ENCODE peak calls at places on chromosomes 16 and 17, in six cellular contexts. D is Right ventricle myocardium inferior; Y is GM10248; X is stimulated activated naive CD4-positive, alpha-beta T cell; A is NCI-H2081 treated with DMSO at 0.1 percent for 48 hours; L is activated CD8-positive, alpha-beta T cell treated with anti-CD3 and anti-CD28 coated beads for 36 hours. C is an unnamed sample.

GRCh38 chr16:14509055-14509454 is 121.0 kb downstream of the PARN start:
- DNase-seq in A (no peak), D (no peak), Y (no peak), X (no peak), L (no peak), C (no peak)

GRCh38 chr16:2689968-2690830 is 7.9 kb downstream of the KCTD5 start:
- DNase-seq in Y (no peak), X (no peak), A (no peak), L (no peak), D (peak), C (no peak)

GRCh38 chr16:2425825-2426430 is 3.3 kb upstream of the CCNF start:
- DNase-seq in X (no peak), Y (no peak), L (no peak), A (no peak), D (no peak), C (no peak)

GRCh38 chr17:17093764-17094163 is 51.5 kb downstream of the MPRIP start:
- DNase-seq in A (no peak), L (no peak), D (no peak), Y (no peak), X (no peak), C (no peak)

GRCh38 chr16:50234771-50235556 is 31.4 kb upstream of the ADCY7 start:
- DNase-seq in L (no peak), D (no peak), Y (no peak), A (no peak), X (no peak), C (no peak)

GRCh38 chr17:27533874-27534815 is 77.9 kb downstream of the KSR1 start:
- DNase-seq in Y (no peak), X (no peak), L (no peak), A (no peak), D (no peak), C (peak)

GRCh38 chr17:79201536-79202227 is 127.1 kb downstream of the ENGASE start:
- DNase-seq in D (peak), L (no peak), A (no peak), Y (no peak), X (no peak), C (no peak)

GRCh38 chr16:53099318-53100130 is 44.7 kb downstream of the CHD9 start:
- DNase-seq in X (no peak), Y (peak), A (peak), D (peak), L (peak), C (peak)

GRCh38 chr17:57696050-57696449 is 49.0 kb downstream of the CCDC182 start:
- DNase-seq in D (no peak), Y (no peak), L (no peak), X (no peak), A (no peak), C (no peak)

GRCh38 chr17:10292057-10292931 is 80.5 kb downstream of the MYH13 start:
- DNase-seq in D (no peak), X (no peak), Y (peak), A (no peak), L (peak), C (no peak)

GRCh38 chr16:12609937-12610699 is 193.6 kb downstream of the CPPED1 start:
- DNase-seq in A (no peak), Y (no peak), D (no peak), L (no peak), X (no peak), C (no peak)

GRCh38 chr17:80959330-80960036 is 32.2 kb upstream of the CHMP6 start:
- DNase-seq in L (no peak), Y (no peak), X (no peak), D (peak), A (no peak), C (no peak)

C was measured in neural progenitor cell.